ENCODE peak calls at places on chromosomes 13 and 19, in nine cellular contexts. F is neuronal stem cell, H is PC-3, S is hepatocyte, Q is mesenchymal stem cell, P is neural progenitor cell, X is PC-9, B is astrocyte, A is H9. J is an unnamed sample.

GRCh38 chr13:101397742-101398141 is 18.6 kb downstream of the NALCN start:
- DNase-seq in F (no peak), H (peak; percentile 77), S (no peak), Q (peak; percentile 88), P (no peak), X (no peak), B (peak; percentile 92), A (no peak), J (no peak)

GRCh38 chr19:3655402-3656072 is 28.9 kb upstream of the CACTIN start:
- DNase-seq in F (no peak), H (peak; percentile 76), S (peak; percentile 76), Q (peak; percentile 96), P (no peak), X (no peak), B (peak; percentile 91), A (no peak), J (no peak)

GRCh38 chr19:43464089-43464775 is 1.2 kb downstream of the LYPD3 start:
- DNase-seq in F (no peak), H (no peak), S (peak; percentile 83), Q (no peak), P (peak; percentile 84), X (no peak), B (no peak), A (no peak), J (peak; percentile 75)

GRCh38 chr13:45315520-45316167 is 25.3 kb downstream of the TPT1 start:
- DNase-seq in F (no peak), H (no peak), S (no peak), Q (no peak), P (no peak), X (no peak), B (no peak), A (no peak), J (peak; percentile 40)

GRCh38 chr19:47351545-47351944 is 2.4 kb downstream of the DHX34 start:
- DNase-seq in F (no peak), H (peak; percentile 37), S (no peak), Q (peak; percentile 53), P (peak; percentile 31), X (no peak), B (peak; percentile 27), A (peak; percentile 64), J (no peak)

GRCh38 chr19:8257052-8257443 is 47.9 kb downstream of the CERS4 start:
- DNase-seq in F (no peak), H (no peak), S (peak; percentile 38), Q (no peak), P (no peak), X (peak; percentile 31), B (no peak), A (peak; percentile 49), J (no peak)

GRCh38 chr19:55674841-55675660 is at the start of gene EPN1:
- DNase-seq in F (peak; percentile 94), H (peak; percentile 99), S (peak; percentile 98), Q (peak; percentile 97), P (peak; percentile 100), X (peak; percentile 94), B (peak; percentile 91), A (peak; percentile 98), J (peak; percentile 98)

GRCh38 chr13:64753606-64754005 is 2476.5 kb downstream of the PCDH9 start:
- DNase-seq in F (no peak), H (no peak), S (no peak), Q (no peak), P (no peak), X (no peak), B (peak; percentile 6), A (no peak), J (no peak)

GRCh38 chr13:32448224-32448623 is 20.3 kb upstream of the N4BP2L1 start:
- DNase-seq in F (no peak), H (no peak), S (no peak), Q (no peak), P (no peak), X (no peak), B (no peak), A (no peak), J (no peak)

GRCh38 chr13:110841406-110841805 is 73.5 kb downstream of the ANKRD10 start:
- DNase-seq in F (no peak), H (no peak), S (no peak), Q (no peak), P (no peak), X (no peak), B (no peak), A (no peak), J (peak; percentile 78)

GRCh38 chr19:15125232-15126067 is 18.2 kb downstream of the SYDE1 start:
- DNase-seq in F (peak; percentile 97), H (peak; percentile 98), S (peak; percentile 99), Q (peak; percentile 98), P (peak; percentile 98), X (peak; percentile 96), B (peak; percentile 91), A (peak; percentile 99), J (peak; percentile 99)
- H2AFZ ChIP-seq in F (peak overlapping the region; percentile 97), H (peak overlapping the region; percentile 99), S (peak overlapping the region; percentile 62), Q (peak overlapping the region; percentile 33), P (peak overlapping the region; percentile 84), X (peak overlapping the region; percentile 97), B (peak overlapping the region; percentile 96), A (no peak overlapping the region), J (peak overlapping the region; percentile 85)

GRCh38 chr13:77516342-77516789 is 19.1 kb upstream of the SCEL start:
- DNase-seq in F (no peak), H (peak; percentile 82), S (no peak), Q (peak; percentile 12), P (no peak), X (no peak), B (peak; percentile 67), A (no peak), J (no peak)
- H2AFZ ChIP-seq in F (no peak overlapping the region), H (peak overlapping the region; percentile 35), S (no peak overlapping the region), Q (no peak overlapping the region), P (no peak overlapping the region), X (peak overlapping the region; percentile 70), B (no peak overlapping the region), A (no peak overlapping the region), J (no peak overlapping the region)

GRCh38 chr13:30745917-30746686 is 10.8 kb downstream of the ALOX5AP start:
- DNase-seq in F (no peak), H (no peak), S (peak; percentile 24), Q (peak; percentile 64), P (no peak), X (no peak), B (no peak), A (no peak), J (no peak)
- H2AFZ ChIP-seq in F (peak overlapping the region; percentile 82), H (no peak overlapping the region), S (no peak overlapping the region), Q (peak overlapping the region; percentile 6), P (peak overlapping the region; percentile 37), X (no peak overlapping the region), B (no peak overlapping the region), A (no peak overlapping the region), J (no peak overlapping the region)

DNA sequence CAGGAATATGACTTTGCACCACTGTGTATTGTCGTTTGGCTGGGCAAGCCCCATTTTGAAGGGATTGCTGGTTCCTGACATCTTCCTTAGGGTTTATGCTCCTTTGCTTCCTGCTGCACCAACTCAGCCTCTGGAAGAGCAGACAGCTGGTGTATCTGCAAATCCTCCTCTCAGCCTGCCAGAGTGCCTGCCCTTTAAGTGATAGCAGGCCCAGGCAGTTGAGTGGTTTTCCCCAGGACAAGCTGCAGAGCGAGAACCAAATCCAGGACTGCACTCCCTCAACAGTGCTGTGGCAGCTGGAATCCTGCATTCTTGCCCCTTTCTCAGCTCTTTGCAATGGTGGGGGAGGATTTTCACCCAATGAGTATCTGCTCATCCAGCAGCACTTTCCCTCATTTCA is 85.5 kb downstream of the ZNF429 start:
- DNase-seq in F (no peak), H (no peak), S (no peak), Q (no peak), P (no peak), X (no peak), B (no peak), A (no peak), J (no peak)
- H2AFZ ChIP-seq in F (no peak overlapping the region), H (no peak overlapping the region), S (no peak overlapping the region), Q (no peak overlapping the region), P (no peak overlapping the region), X (no peak overlapping the region), B (no peak overlapping the region), A (no peak overlapping the region), J (no peak overlapping the region)

GRCh38 chr19:34096020-34096915 is 76.0 kb upstream of the LSM14A start:
- DNase-seq in F (peak; percentile 53), H (peak; percentile 72), S (peak; percentile 67), Q (peak; percentile 60), P (peak; percentile 80), X (peak; percentile 47), B (peak; percentile 28), A (peak; percentile 46), J (peak; percentile 83)
- H2AFZ ChIP-seq in F (peak overlapping the region; percentile 17), H (peak overlapping the region; percentile 63), S (no peak overlapping the region), Q (no peak overlapping the region), P (peak overlapping the region; percentile 93), X (no peak overlapping the region), B (no peak overlapping the region), A (peak overlapping the region; percentile 50), J (no peak overlapping the region)

GRCh38 chr13:48292650-48293049 is 10.9 kb upstream of the RB1 start:
- DNase-seq in F (no peak), H (no peak), S (peak; percentile 26), Q (no peak), P (no peak), X (no peak), B (no peak), A (no peak), J (peak; percentile 86)
- H2AFZ ChIP-seq in F (no peak overlapping the region), H (no peak overlapping the region), S (no peak overlapping the region), Q (no peak overlapping the region), P (no peak overlapping the region), X (no peak overlapping the region), B (no peak overlapping the region), A (no peak overlapping the region), J (no peak overlapping the region)

GRCh38 chr13:50636007-50636704 is 207.3 kb downstream of the DLEU7 start:
- DNase-seq in F (peak; percentile 29), H (no peak), S (peak; percentile 45), Q (no peak), P (peak; percentile 82), X (no peak), B (no peak), A (peak; percentile 85), J (peak; percentile 42)
- H2AFZ ChIP-seq in F (peak overlapping the region; percentile 59), H (no peak overlapping the region), S (peak overlapping the region; percentile 7), Q (no peak overlapping the region), P (peak overlapping the region; percentile 75), X (no peak overlapping the region), B (no peak overlapping the region), A (peak overlapping the region; percentile 5), J (no peak overlapping the region)